ENCODE peak calls at places on chromosomes 11 and 22, in eight cellular contexts. W is mammary epithelial cell, D is A549, L is heart right ventricle, Z is neuronal stem cell, X is K562, M is right lobe of liver, I is body of pancreas. F is an unnamed sample.

GRCh38 chr11:75453916-75454655 is 21.1 kb upstream of the KLHL35 start:
- DNase-seq in Z (no peak), M (no peak), L (no peak), W (no peak), D (no peak), X (no peak), I (no peak), F (no peak)

GRCh38 chr11:120135838-120136237 is 2.1 kb downstream of the TRIM29 start:
- DNase-seq in M (no peak), L (no peak), X (no peak), Z (no peak), W (peak; percentile 83), I (no peak), D (no peak), F (no peak)

GRCh38 chr22:20089226-20089976 is 9.4 kb downstream of the DGCR8 start:
- DNase-seq in Z (no peak), X (no peak), D (no peak), W (no peak), M (no peak), I (no peak), L (no peak), F (no peak)

GRCh38 chr11:106087815-106088435 is 10.5 kb downstream of the AASDHPPT start:
- DNase-seq in Z (peak; percentile 40), X (no peak), M (peak; percentile 47), I (peak; percentile 70), L (peak; percentile 19), W (peak; percentile 37), D (no peak), F (peak; percentile 52)

GRCh38 chr11:73416711-73417265 is 40.6 kb downstream of the RELT start:
- DNase-seq in W (no peak), L (no peak), Z (no peak), M (no peak), D (no peak), X (no peak), I (no peak), F (no peak)

GRCh38 chr11:74932797-74933196 is 16.1 kb downstream of the XRRA1 start:
- DNase-seq in W (peak; percentile 85), I (no peak), X (no peak), M (no peak), Z (no peak), L (no peak), D (no peak), F (no peak)

GRCh38 chr11:130414107-130415088 is 14.0 kb downstream of the ADAMTS8 start:
- DNase-seq in I (no peak), X (no peak), Z (no peak), W (peak; percentile 20), M (no peak), L (no peak), D (no peak), F (no peak)

GRCh38 chr22:28283025-28283654 is 364.1 kb upstream of the PITPNB start:
- DNase-seq in D (no peak), M (no peak), W (peak; percentile 38), Z (no peak), L (no peak), X (no peak), I (no peak), F (no peak)

GRCh38 chr11:68962527-68963250 is 18.1 kb downstream of the MRGPRD start:
- DNase-seq in I (no peak), X (no peak), W (no peak), L (no peak), Z (no peak), D (no peak), M (no peak), F (no peak)

GRCh38 chr22:43624144-43624998 is 187.7 kb downstream of the EFCAB6 start:
- DNase-seq in D (peak; percentile 59), Z (no peak), L (no peak), W (no peak), M (no peak), I (no peak), X (no peak), F (no peak)

GRCh38 chr22:19037282-19038163 is 84.7 kb downstream of the DGCR2 start:
- DNase-seq in D (no peak), I (no peak), X (no peak), M (peak; percentile 34), L (no peak), Z (no peak), W (no peak), F (no peak)

GRCh38 chr22:40855960-40856512 is 403 bp downstream of the ST13 start:
- DNase-seq in Z (peak; percentile 53), L (no peak), D (no peak), W (peak; percentile 39), I (peak; percentile 23), X (peak; percentile 60), M (no peak), F (peak; percentile 53)

GRCh38 chr11:69120096-69120875 is 35.4 kb upstream of the SMIM38 start:
- DNase-seq in W (no peak), M (no peak), X (no peak), D (no peak), Z (no peak), I (no peak), L (no peak), F (no peak)

GRCh38 chr11:67416416-67417335 is 1.2 kb downstream of the CARNS1 start:
- DNase-seq in L (no peak), M (no peak), Z (no peak), X (no peak), W (no peak), D (no peak), I (peak; percentile 46), F (no peak)

GRCh38 chr11:94708176-94708575 is 60.0 kb upstream of the AMOTL1 start:
- DNase-seq in W (no peak), L (no peak), Z (no peak), D (no peak), M (no peak), X (no peak), I (no peak), F (no peak)

GRCh38 chr11:80616070-80616800 is 1175.4 kb upstream of the TENM4 start:
- DNase-seq in Z (no peak), X (no peak), D (no peak), M (no peak), I (no peak), W (no peak), L (no peak), F (no peak)

GRCh38 chr11:4181780-4182721 is 87.5 kb downstream of the RRM1 start:
- DNase-seq in Z (peak; percentile 26), L (peak; percentile 62), W (peak; percentile 44), I (peak; percentile 77), D (peak; percentile 83), X (peak; percentile 69), M (peak; percentile 83), F (peak; percentile 38)

GRCh38 chr11:1946812-1947480 is at the start of gene MRPL23:
- DNase-seq in Z (no peak), I (peak; percentile 8), X (no peak), L (peak; percentile 14), M (no peak), W (no peak), D (no peak), F (no peak)

GRCh38 chr22:45664136-45664646 is 7.4 kb upstream of the ATXN10 start:
- DNase-seq in Z (no peak), X (no peak), I (no peak), L (no peak), W (no peak), M (no peak), D (no peak), F (no peak)

GRCh38 chr11:103202048-103202651 is 92.9 kb downstream of the DYNC2H1 start:
- DNase-seq in Z (peak; percentile 3), W (peak; percentile 17), M (no peak), X (peak; percentile 6), I (no peak), L (no peak), D (peak; percentile 7), F (no peak)

GRCh38 chr11:113675003-113675471 is 31.1 kb downstream of the TMPRSS5 start:
- DNase-seq in L (no peak), W (peak; percentile 92), X (no peak), I (peak; percentile 9), Z (no peak), D (no peak), M (no peak), F (no peak)

GRCh38 chr11:125945011-125945796 is 640 bp upstream of the VSIG10L2 start:
- DNase-seq in M (no peak), Z (no peak), I (no peak), W (no peak), X (no peak), L (no peak), D (no peak), F (no peak)

DNA sequence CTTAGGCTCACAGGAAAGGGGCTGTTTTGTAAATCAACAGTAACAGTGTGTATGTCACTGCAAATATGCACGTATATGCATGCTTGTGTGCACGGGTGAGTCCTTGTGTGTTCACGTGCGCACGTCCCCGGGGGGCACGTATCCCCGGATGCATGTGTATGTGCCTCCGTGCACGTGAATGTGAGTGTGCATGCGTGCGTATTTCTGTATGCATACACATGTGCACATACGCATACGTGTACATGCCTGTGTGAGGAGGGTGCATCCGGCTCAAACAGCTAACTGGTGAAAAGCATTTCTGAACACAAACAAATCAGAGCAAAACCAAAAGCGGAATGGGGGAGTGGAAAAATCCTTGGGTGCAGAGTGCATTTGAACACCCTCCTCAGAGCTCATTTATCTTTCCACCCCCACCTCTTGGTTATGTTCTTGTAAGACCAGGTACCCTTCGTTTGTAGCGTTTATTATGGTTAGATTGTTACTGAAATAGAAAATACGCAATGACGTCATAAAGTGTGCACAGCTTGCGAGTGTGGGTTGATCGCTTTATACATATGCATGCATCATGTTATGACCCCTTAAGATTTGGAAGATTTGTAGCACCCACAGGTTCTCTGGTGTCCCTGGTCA is 7.0 kb downstream of the ARSA start:
- DNase-seq in Z (no peak), W (peak; percentile 23), X (no peak), D (no peak), I (no peak), L (peak; percentile 25), M (no peak), F (no peak)
- H3K4me3 ChIP-seq in Z (no peak overlapping the region), W (peak overlapping the region; percentile 15), X (no peak overlapping the region), D (peak overlapping the region; percentile 43), I (no peak overlapping the region), L (no peak overlapping the region), M (peak overlapping the region; percentile 45), F (peak overlapping the region; percentile 31)

GRCh38 chr22:26667140-26667539 is 9.8 kb downstream of the MIAT start:
- DNase-seq in X (no peak), L (no peak), W (no peak), I (no peak), D (no peak), M (no peak), Z (no peak), F (no peak)
- H3K4me1 ChIP-seq in X (peaks cover 4% of the 10 kb centered on the region), L (peaks cover 7% of the 10 kb centered on the region), W (peaks cover 21% of the 10 kb centered on the region), I (peaks cover 19% of the 10 kb centered on the region), D (peaks cover 10% of the 10 kb centered on the region), M (no peaks in the 10 kb centered on the region), Z (peaks cover 10% of the 10 kb centered on the region), F (peaks cover 1% of the 10 kb centered on the region)

GRCh38 chr11:61752925-61753551 is 602 bp downstream of the MYRF start:
- DNase-seq in I (no peak), L (no peak), D (no peak), M (no peak), X (peak; percentile 57), W (no peak), Z (no peak), F (no peak)
- H3K4me3 ChIP-seq in I (peak overlapping the region; percentile 37), L (no peak overlapping the region), D (peak overlapping the region; percentile 92), M (peak overlapping the region; percentile 57), X (peak overlapping the region; percentile 56), W (peak overlapping the region; percentile 31), Z (peak overlapping the region; percentile 84), F (peak overlapping the region; percentile 43)

DNA sequence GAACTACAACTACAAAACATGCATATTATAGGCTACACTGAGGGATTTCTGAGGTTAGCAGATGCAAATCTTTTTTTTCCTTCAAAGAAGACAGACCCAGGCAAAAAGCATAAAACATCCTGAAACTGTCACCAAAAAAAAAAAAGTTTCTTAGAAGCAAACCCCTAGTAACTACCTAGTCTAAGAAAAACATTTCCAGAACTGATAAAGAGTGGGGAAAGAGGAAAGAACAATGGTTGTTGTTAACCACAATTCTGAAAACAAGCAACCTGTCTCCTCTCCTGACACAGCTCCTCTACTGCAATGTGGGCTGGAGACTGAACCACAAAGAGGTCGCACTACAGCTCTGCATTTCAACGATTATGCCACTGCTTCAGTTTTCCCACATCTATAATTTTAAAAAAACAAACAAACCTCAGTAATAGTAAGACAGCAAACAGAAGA is 15.0 kb downstream of the DENND5A start:
- DNase-seq in M (no peak), L (no peak), X (no peak), W (no peak), I (no peak), Z (no peak), D (no peak), F (no peak)
- H3K4me1 ChIP-seq in M (no peaks in the 10 kb centered on the region), L (peaks cover 33% of the 10 kb centered on the region), X (peaks cover 3% of the 10 kb centered on the region), W (no peaks in the 10 kb centered on the region), I (peaks cover 9% of the 10 kb centered on the region), Z (no peaks in the 10 kb centered on the region), D (peaks cover 9% of the 10 kb centered on the region), F (peaks cover 3% of the 10 kb centered on the region)

F was measured in HAP-1.